ENCODE peak calls at places on chromosomes 2 and 18, in four cellular contexts. I, C, N and G are unnamed samples.

GRCh38 chr18:79241755-79242154 is 154.0 kb upstream of the NFATC1 start:
- DNase-seq in I (no peak), C (no peak), N (no peak), G (no peak)

GRCh38 chr2:142426064-142426463 is 295.2 kb upstream of the LRP1B start:
- DNase-seq in I (no peak), C (no peak), N (no peak), G (no peak)

GRCh38 chr2:233387667-233388528 is 33.6 kb downstream of the DGKD start:
- DNase-seq in N (no peak), C (peak), I (peak), G (peak)

GRCh38 chr2:24365051-24365450 is 4.7 kb upstream of the ITSN2 start:
- DNase-seq in N (no peak), C (peak), I (peak), G (peak)

GRCh38 chr18:58194028-58194427 is 150.0 kb downstream of the NEDD4L start:
- DNase-seq in C (no peak), I (no peak), N (no peak), G (no peak)

GRCh38 chr2:63692002-63692606 is 103.3 kb downstream of the MDH1 start:
- DNase-seq in C (no peak), I (no peak), N (peak), G (no peak)

GRCh38 chr2:136582631-136583205 is 182.6 kb upstream of the THSD7B start:
- DNase-seq in N (no peak), I (no peak), C (no peak), G (no peak)

GRCh38 chr2:38465789-38466127 is 88.7 kb upstream of the ATL2 start:
- DNase-seq in C (no peak), N (peak), I (no peak), G (peak)

GRCh38 chr2:180061085-180061484 is 54.0 kb upstream of the CWC22 start:
- DNase-seq in I (no peak), C (no peak), N (no peak), G (no peak)

GRCh38 chr2:45176399-45176798 is 167.1 kb upstream of the SIX2 start:
- DNase-seq in C (no peak), I (no peak), N (no peak), G (no peak)

GRCh38 chr18:56702946-56703345 is 51.8 kb downstream of the WDR7 start:
- DNase-seq in C (no peak), N (peak), I (no peak), G (no peak)

GRCh38 chr2:217816396-217816869 is 186.4 kb downstream of the TNS1 start:
- DNase-seq in C (peak), N (no peak), I (no peak), G (no peak)

GRCh38 chr2:74585406-74586182 is 31.1 kb downstream of the DOK1 start:
- DNase-seq in I (no peak), C (no peak), N (no peak), G (no peak)

GRCh38 chr2:208250401-208250800 is 4.5 kb downstream of the IDH1 start:
- DNase-seq in I (no peak), C (no peak), N (no peak), G (no peak)

GRCh38 chr2:99386011-99386410 is 48.8 kb downstream of the EIF5B start:
- DNase-seq in C (no peak), I (no peak), N (no peak), G (no peak)

GRCh38 chr2:16617282-16618266 is 48.1 kb downstream of the CYRIA start:
- DNase-seq in C (no peak), N (no peak), I (no peak), G (no peak)

GRCh38 chr2:175167076-175167791 is 769 bp downstream of the ATF2 start:
- DNase-seq in I (no peak), N (no peak), C (no peak), G (no peak)

GRCh38 chr2:65654496-65654895 is 222.1 kb upstream of the SPRED2 start:
- DNase-seq in I (no peak), N (no peak), C (no peak), G (no peak)

GRCh38 chr18:22493940-22494339 is 76.2 kb upstream of the CTAGE1 start:
- DNase-seq in C (no peak), N (no peak), I (no peak), G (no peak)

GRCh38 chr2:41932241-41933034 is 115.4 kb upstream of the PKDCC start:
- DNase-seq in I (no peak), C (peak), N (no peak), G (peak)

GRCh38 chr2:127431408-127432023 is 13.3 kb downstream of the PROC start:
- DNase-seq in C (no peak), N (no peak), I (no peak), G (no peak)

GRCh38 chr2:145016711-145017110 is 496.8 kb upstream of the ZEB2 start:
- DNase-seq in I (no peak), C (no peak), N (no peak), G (no peak)

GRCh38 chr18:63159590-63159989 is 160.0 kb downstream of the BCL2 start:
- DNase-seq in I (no peak), C (no peak), N (no peak), G (no peak)
- H3K27ac ChIP-seq in I (peak), C (no peak), N (no peak), G (no peak)

DNA sequence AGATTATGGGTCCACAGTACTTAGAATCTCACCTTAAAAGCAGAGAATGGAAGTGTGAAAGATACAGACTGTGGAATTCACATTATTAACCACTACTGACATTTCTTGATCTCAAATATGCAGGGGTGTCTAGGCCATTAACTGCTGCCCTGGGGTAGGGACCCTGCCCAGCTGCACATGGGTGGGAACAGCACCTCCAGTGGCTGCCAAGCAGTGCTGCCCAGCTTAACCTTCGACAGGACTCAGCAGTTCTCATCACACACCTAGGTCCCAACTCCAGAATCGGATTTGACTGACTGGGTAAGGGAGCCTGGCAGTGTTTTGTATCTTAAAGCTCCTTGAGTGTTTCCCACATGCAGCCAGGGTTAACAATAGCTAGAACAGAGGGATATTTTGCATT is 14.9 kb downstream of the ERFE start:
- DNase-seq in I (no peak), N (no peak), C (no peak), G (no peak)
- TF ChIP-seq CTCF in I (no peak), N (no peak), C (no peak), G (no peak)

GRCh38 chr2:85757860-85758259 is 4.1 kb downstream of the ATOH8 start:
- DNase-seq in C (no peak), N (no peak), I (no peak), G (no peak)
- H3K27ac ChIP-seq in C (no peak), N (no peak), I (no peak), G (peak)

GRCh38 chr2:164917296-164917903 is 37.9 kb downstream of the SLC38A11 start:
- DNase-seq in N (no peak), C (peak), I (no peak), G (no peak)
- TF ChIP-seq CTCF in N (peak), C (no peak), I (peak), G (peak)

GRCh38 chr18:13455470-13455869 is 236.9 kb downstream of the LDLRAD4 start:
- DNase-seq in N (no peak), C (no peak), I (no peak), G (no peak)
- H3K27ac ChIP-seq in N (no peak), C (no peak), I (no peak), G (no peak)

GRCh38 chr2:172864182-172864581 is 128.5 kb downstream of the RAPGEF4 start:
- DNase-seq in C (peak), I (no peak), N (peak), G (no peak)

GRCh38 chr2:172862077-172862476 is 126.4 kb downstream of the RAPGEF4 start:
- DNase-seq in I (no peak), N (no peak), C (no peak), G (no peak)

GRCh38 chr2:172861632-172862031 is 126.0 kb downstream of the RAPGEF4 start:
- DNase-seq in I (no peak), C (no peak), N (no peak), G (no peak)

GRCh38 chr2:172863341-172863740 is 127.7 kb downstream of the RAPGEF4 start:
- DNase-seq in I (no peak), N (no peak), C (no peak), G (no peak)

GRCh38 chr2:172865422-172865821 is 129.8 kb downstream of the RAPGEF4 start:
- DNase-seq in I (no peak), N (no peak), C (no peak), G (no peak)
- TF ChIP-seq CTCF in I (no peak), N (peak), C (no peak), G (no peak)

GRCh38 chr18:10514082-10514481 is 11.7 kb upstream of the NAPG start:
- DNase-seq in I (no peak), N (no peak), C (no peak), G (no peak)

GRCh38 chr18:10518595-10519273 is 7.1 kb upstream of the NAPG start:
- DNase-seq in C (peak), I (no peak), N (no peak), G (peak)

GRCh38 chr18:10516078-10516477 is 9.7 kb upstream of the NAPG start:
- DNase-seq in C (no peak), I (no peak), N (no peak), G (no peak)

GRCh38 chr18:10514621-10515020 is 11.2 kb upstream of the NAPG start:
- DNase-seq in C (no peak), I (no peak), N (no peak), G (no peak)

GRCh38 chr18:10515456-10515855 is 10.4 kb upstream of the NAPG start:
- DNase-seq in I (no peak), C (no peak), N (no peak), G (no peak)
- H3K27ac ChIP-seq in I (no peak), C (peak), N (no peak), G (peak)